ENCODE peak calls at places on chromosomes 7 and 10, in seven cellular contexts. X, B, E, F, H, S and I are unnamed samples.

GRCh38 chr7:5216931-5217330 is 26.9 kb downstream of the WIPI2 start:
- DNase-seq in X (no peak), B (no peak), E (no peak), F (no peak), H (no peak), S (no peak), I (no peak)

GRCh38 chr7:116863168-116863670 is 832 bp downstream of the CAPZA2 start:
- DNase-seq in X (no peak), B (peak), E (no peak), F (no peak), H (no peak), S (no peak), I (no peak)

GRCh38 chr7:45238806-45239205 is 81.2 kb downstream of the RAMP3 start:
- DNase-seq in X (no peak), B (no peak), E (no peak), F (no peak), H (peak), S (no peak), I (no peak)

GRCh38 chr7:96151889-96152288 is 170.0 kb downstream of the SLC25A13 start:
- DNase-seq in X (no peak), B (no peak), E (no peak), F (no peak), H (no peak), S (no peak), I (no peak)

GRCh38 chr7:91846436-91846835 is 34.1 kb downstream of the MTERF1 start:
- DNase-seq in X (no peak), B (no peak), E (no peak), F (no peak), H (no peak), S (no peak), I (no peak)

GRCh38 chr10:101489355-101489754 is 98.7 kb downstream of the POLL start:
- DNase-seq in X (peak), B (no peak), E (no peak), F (no peak), H (peak), S (no peak), I (peak)

GRCh38 chr10:52658112-52658511 is 114.5 kb downstream of the MBL2 start:
- DNase-seq in X (no peak), B (no peak), E (no peak), F (no peak), H (no peak), S (no peak), I (no peak)

GRCh38 chr10:33377658-33378025 is 43.2 kb upstream of the NRP1 start:
- DNase-seq in X (peak), B (no peak), E (no peak), F (no peak), H (peak), S (no peak), I (no peak)

GRCh38 chr10:58518775-58519174 is 6.1 kb downstream of the BICC1 start:
- DNase-seq in X (peak), B (no peak), E (no peak), F (no peak), H (no peak), S (no peak), I (no peak)

GRCh38 chr7:151249034-151249731 is 689 bp upstream of the SMARCD3 start:
- DNase-seq in X (peak), B (peak), E (peak), F (no peak), H (peak), S (peak), I (no peak)

GRCh38 chr10:42984761-42985325 is 92.0 kb upstream of the RET start:
- DNase-seq in X (no peak), B (peak), E (peak), F (no peak), H (no peak), S (no peak), I (no peak)

GRCh38 chr10:110358278-110358677 is 53.6 kb upstream of the SMNDC1 start:
- DNase-seq in X (no peak), B (peak), E (no peak), F (no peak), H (no peak), S (no peak), I (no peak)

GRCh38 chr7:127251458-127252379 is 1.0 kb downstream of the GRM8 start:
- DNase-seq in X (no peak), B (peak), E (no peak), F (no peak), H (peak), S (no peak), I (no peak)

GRCh38 chr10:103983367-103983911 is 16.5 kb downstream of the SLK start:
- DNase-seq in X (no peak), B (no peak), E (no peak), F (no peak), H (no peak), S (no peak), I (no peak)

GRCh38 chr10:792083-792791 is 102.8 kb upstream of the DIP2C start:
- DNase-seq in X (no peak), B (no peak), E (no peak), F (no peak), H (no peak), S (no peak), I (no peak)

GRCh38 chr10:97083228-97083860 is 102.4 kb downstream of the SLIT1 start:
- DNase-seq in X (no peak), B (no peak), E (no peak), F (no peak), H (no peak), S (no peak), I (no peak)

GRCh38 chr7:12866237-12866636 is 178.8 kb downstream of the ARL4A start:
- DNase-seq in X (no peak), B (no peak), E (no peak), F (no peak), H (no peak), S (no peak), I (no peak)

GRCh38 chr7:50771120-50772002 is 11.3 kb downstream of the GRB10 start:
- DNase-seq in X (no peak), B (no peak), E (no peak), F (no peak), H (no peak), S (no peak), I (no peak)

GRCh38 chr10:8283986-8284385 is 229.5 kb downstream of the GATA3 start:
- DNase-seq in X (no peak), B (no peak), E (no peak), F (no peak), H (no peak), S (no peak), I (no peak)

GRCh38 chr10:124035928-124036558 is 57.4 kb downstream of the CHST15 start:
- DNase-seq in X (no peak), B (peak), E (no peak), F (no peak), H (no peak), S (no peak), I (no peak)

GRCh38 chr7:35971133-35971995 is 170.5 kb downstream of the SEPTIN7 start:
- DNase-seq in X (no peak), B (no peak), E (no peak), F (no peak), H (no peak), S (no peak), I (no peak)

GRCh38 chr7:43669286-43670081 is 59.8 kb downstream of the COA1 start:
- DNase-seq in X (no peak), B (peak), E (no peak), F (peak), H (no peak), S (no peak), I (no peak)

GRCh38 chr7:142563470-142563869 is 185.8 kb upstream of the PRSS1 start:
- DNase-seq in X (peak), B (no peak), E (no peak), F (no peak), H (no peak), S (no peak), I (no peak)

GRCh38 chr10:115706482-115707076 is 566.4 kb downstream of the GFRA1 start:
- DNase-seq in X (peak), B (no peak), E (no peak), F (no peak), H (peak), S (no peak), I (peak)

GRCh38 chr7:131524116-131524515 is 32.3 kb downstream of the PODXL start:
- DNase-seq in X (no peak), B (no peak), E (no peak), F (no peak), H (no peak), S (no peak), I (no peak)

GRCh38 chr10:86178401-86179142 is 188.0 kb downstream of the GRID1 start:
- DNase-seq in X (peak), B (no peak), E (peak), F (peak), H (no peak), S (peak), I (no peak)

GRCh38 chr10:44958196-44958896 is 1.3 kb upstream of the RASSF4 start:
- DNase-seq in X (peak), B (no peak), E (no peak), F (no peak), H (peak), S (no peak), I (no peak)